ENCODE peak calls at places on chromosomes 13 and 19, in ten cellular contexts. P is H9; Z is cardiac muscle cell; M is thyroid gland; C is psoas muscle; N is tibial nerve; G is right cardiac atrium; B is effector memory CD4-positive, alpha-beta T cell; A is CD4-positive, alpha-beta memory T cell; S is Peyer's patch. R is an unnamed sample.

GRCh38 chr13:76286178-76286577 is 600.0 kb downstream of the KCTD12 start:
- DNase-seq in P (no peak), G (no peak), S (no peak), N (no peak), M (no peak), B (no peak), C (no peak), Z (no peak), A (no peak), R (no peak)

GRCh38 chr13:36217456-36217855 is 3.1 kb upstream of the SOHLH2 start:
- DNase-seq in M (no peak), P (no peak), N (no peak), S (no peak), C (no peak), Z (no peak), B (no peak), A (no peak), G (no peak), R (no peak)

GRCh38 chr13:46804391-46804815 is 7.4 kb upstream of the ESD start:
- DNase-seq in M (no peak), B (no peak), P (no peak), N (no peak), Z (no peak), A (no peak), G (no peak), S (no peak), C (no peak), R (no peak)

GRCh38 chr19:38736036-38736412 is 8.2 kb downstream of the CAPN12 start:
- DNase-seq in N (no peak), M (peak), G (peak), Z (peak), P (peak), B (peak), S (peak), A (peak), C (peak), R (peak)

GRCh38 chr13:45885194-45885593 is 33.6 kb upstream of the SIAH3 start:
- DNase-seq in A (no peak), Z (peak), M (no peak), N (no peak), C (no peak), G (no peak), B (no peak), P (no peak), S (no peak), R (no peak)

GRCh38 chr13:113848431-113849260 is 15.2 kb downstream of the GAS6 start:
- DNase-seq in M (no peak), S (peak), C (peak), N (no peak), P (peak), B (no peak), G (no peak), Z (no peak), A (no peak), R (no peak)

GRCh38 chr19:39296055-39296645 is at the start of gene IFNL1:
- DNase-seq in B (no peak), G (no peak), C (no peak), N (no peak), Z (no peak), P (no peak), S (no peak), M (peak), A (no peak), R (no peak)

GRCh38 chr19:57239982-57240310 is 486 bp upstream of the ZNF805 start:
- DNase-seq in M (no peak), A (no peak), Z (no peak), N (no peak), G (peak), C (no peak), S (no peak), P (no peak), B (no peak), R (no peak)

GRCh38 chr13:110484290-110485048 is 77.1 kb downstream of the RAB20 start:
- DNase-seq in P (no peak), B (no peak), C (no peak), G (no peak), S (no peak), N (no peak), M (no peak), A (no peak), Z (no peak), R (no peak)

GRCh38 chr19:37594982-37595382 is 306 bp downstream of the ZNF540 start:
- DNase-seq in N (peak), S (peak), A (no peak), B (peak), C (peak), P (no peak), G (peak), Z (no peak), M (peak), R (no peak)

GRCh38 chr13:113499936-113500335 is 9.4 kb upstream of the DCUN1D2 start:
- DNase-seq in B (no peak), S (no peak), M (no peak), Z (no peak), G (no peak), C (no peak), N (no peak), P (no peak), A (no peak), R (no peak)

GRCh38 chr13:51998723-51999471 is 12.4 kb downstream of the ATP7B start:
- DNase-seq in S (no peak), P (no peak), C (no peak), N (no peak), M (no peak), B (no peak), G (no peak), A (no peak), Z (peak), R (no peak)

GRCh38 chr13:79745141-79745540 is 264.2 kb downstream of the NDFIP2 start:
- DNase-seq in N (no peak), M (no peak), B (no peak), S (no peak), G (no peak), A (no peak), P (no peak), Z (peak), C (no peak), R (no peak)

GRCh38 chr13:49336655-49337054 is 88.9 kb downstream of the CDADC1 start:
- DNase-seq in M (no peak), B (no peak), A (no peak), N (no peak), P (no peak), C (no peak), G (no peak), S (no peak), Z (no peak), R (no peak)

GRCh38 chr19:31664096-31664495 is 314.9 kb upstream of the TSHZ3 start:
- DNase-seq in P (no peak), N (no peak), A (no peak), S (no peak), G (no peak), B (no peak), M (no peak), C (no peak), Z (no peak), R (no peak)

GRCh38 chr19:58361900-58362271 is 665 bp downstream of the ZNF497 start:
- DNase-seq in C (peak), G (peak), A (no peak), M (peak), B (no peak), P (no peak), S (no peak), Z (no peak), N (no peak), R (no peak)

GRCh38 chr13:30158774-30159445 is 148.4 kb downstream of the KATNAL1 start:
- DNase-seq in A (peak), N (peak), C (no peak), Z (no peak), M (no peak), P (no peak), B (no peak), G (no peak), S (peak), R (no peak)

GRCh38 chr13:90968510-90968909 is 379.0 kb upstream of the MIR17HG start:
- DNase-seq in P (peak), C (no peak), M (peak), S (no peak), B (no peak), A (no peak), Z (peak), N (no peak), G (no peak), R (no peak)

GRCh38 chr19:38617764-38618589 is at the start of gene MAP4K1:
- DNase-seq in P (no peak), Z (no peak), A (peak), C (peak), M (peak), B (peak), G (peak), S (peak), N (no peak), R (peak)

GRCh38 chr13:42039946-42040729 is 8.3 kb upstream of the DGKH start:
- DNase-seq in G (peak), N (peak), A (peak), C (peak), S (peak), P (peak), B (peak), Z (peak), M (peak), R (peak)

GRCh38 chr19:11088508-11089253 is 582 bp upstream of the LDLR start:
- DNase-seq in P (no peak), G (peak), M (peak), Z (peak), S (no peak), B (no peak), C (no peak), A (no peak), N (peak), R (no peak)

GRCh38 chr19:10112895-10113591 is 1.6 kb downstream of the P2RY11 start:
- DNase-seq in Z (peak), C (peak), M (peak), S (peak), G (peak), N (no peak), A (peak), P (peak), B (peak), R (peak)

GRCh38 chr19:10430505-10431253 is 10.3 kb downstream of the PDE4A start:
- DNase-seq in M (peak), Z (peak), G (peak), N (no peak), A (no peak), B (no peak), P (no peak), S (no peak), C (peak), R (no peak)

GRCh38 chr19:7636691-7637373 is at the start of gene STXBP2:
- DNase-seq in C (peak), P (peak), B (peak), N (no peak), S (peak), M (peak), Z (peak), A (peak), G (peak), R (peak)

GRCh38 chr19:5133986-5134595 is 165.2 kb downstream of the KDM4B start:
- DNase-seq in B (no peak), G (no peak), M (no peak), P (no peak), C (no peak), S (no peak), A (no peak), Z (no peak), N (no peak), R (no peak)
- H3K27ac ChIP-seq in B (no peak), G (no peak), M (no peak), P (no peak), C (no peak), S (no peak), A (no peak), Z (peak), N (no peak), R (no peak)

DNA sequence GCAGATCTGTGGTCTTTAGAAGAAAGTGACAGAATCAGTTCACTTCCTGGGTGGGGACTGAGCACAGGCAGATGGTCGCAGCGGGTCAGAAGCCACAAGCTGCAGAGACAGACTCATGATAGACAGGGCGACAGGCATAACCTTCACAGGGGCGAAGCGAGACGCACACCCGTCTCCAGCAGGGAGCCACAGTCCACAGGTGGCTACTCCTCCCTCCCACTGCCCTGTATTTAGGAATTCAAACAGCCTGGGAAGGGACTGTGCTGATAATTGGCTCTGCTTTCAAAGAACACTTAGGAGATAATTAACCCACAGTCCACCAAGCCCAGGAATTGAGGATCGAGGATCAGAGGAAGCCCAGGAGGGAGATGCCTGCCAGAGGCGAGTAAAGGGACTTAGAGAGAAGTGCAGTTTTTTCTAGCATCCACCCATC is 23.2 kb downstream of the RFX2 start:
- DNase-seq in B (no peak), G (no peak), C (no peak), A (peak), P (no peak), M (no peak), Z (no peak), S (peak), N (no peak), R (no peak)
- H3K27ac ChIP-seq in B (peak), G (peak), C (no peak), A (peak), P (no peak), M (peak), Z (no peak), S (peak), N (no peak), R (no peak)

GRCh38 chr19:28103916-28104315 is 1109.0 kb downstream of the UQCRFS1 start:
- DNase-seq in S (no peak), B (no peak), C (no peak), G (no peak), M (no peak), P (no peak), A (no peak), N (no peak), Z (peak), R (no peak)
- H3K27ac ChIP-seq in S (no peak), B (no peak), C (no peak), G (no peak), M (no peak), P (no peak), A (no peak), N (no peak), Z (no peak), R (no peak)

GRCh38 chr19:4043410-4043809 is 23.3 kb downstream of the ZBTB7A start:
- DNase-seq in S (peak), M (no peak), C (no peak), G (no peak), N (no peak), B (no peak), P (no peak), A (no peak), Z (no peak), R (no peak)

GRCh38 chr19:4044927-4045557 is 21.7 kb downstream of the ZBTB7A start:
- DNase-seq in Z (no peak), M (no peak), P (no peak), S (no peak), B (no peak), C (no peak), N (no peak), G (no peak), A (no peak), R (no peak)

GRCh38 chr19:4043966-4044365 is 22.7 kb downstream of the ZBTB7A start:
- DNase-seq in Z (no peak), M (no peak), G (no peak), P (no peak), A (no peak), C (no peak), B (no peak), N (no peak), S (no peak), R (no peak)

GRCh38 chr19:4042064-4042730 is 24.5 kb downstream of the ZBTB7A start:
- DNase-seq in S (no peak), A (no peak), B (no peak), P (no peak), M (peak), Z (no peak), G (no peak), N (no peak), C (no peak), R (no peak)

DNA sequence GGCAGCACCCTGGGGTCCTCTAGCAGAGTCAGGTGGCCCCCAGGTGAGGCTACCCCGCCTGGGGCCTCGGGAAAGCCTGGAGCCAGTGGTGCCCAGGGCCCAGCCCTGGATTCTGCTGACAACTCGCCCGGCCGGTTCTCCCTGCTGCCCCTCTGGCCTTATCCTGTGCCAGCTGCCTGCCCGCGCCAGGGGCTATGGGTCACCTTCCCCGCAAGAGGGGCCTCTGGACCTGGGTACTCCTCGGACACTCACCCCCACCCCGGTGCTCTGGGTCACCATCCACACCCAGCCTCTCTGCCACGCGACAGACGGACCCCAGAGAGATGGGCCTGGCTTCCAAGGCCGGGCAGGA is 24.0 kb downstream of the ZBTB7A start:
- DNase-seq in C (no peak), P (no peak), S (no peak), A (no peak), N (no peak), G (no peak), Z (no peak), B (no peak), M (peak), R (no peak)
- H3K27ac ChIP-seq in C (no peak), P (no peak), S (peak), A (no peak), N (peak), G (no peak), Z (peak), B (no peak), M (no peak), R (no peak)

DNA sequence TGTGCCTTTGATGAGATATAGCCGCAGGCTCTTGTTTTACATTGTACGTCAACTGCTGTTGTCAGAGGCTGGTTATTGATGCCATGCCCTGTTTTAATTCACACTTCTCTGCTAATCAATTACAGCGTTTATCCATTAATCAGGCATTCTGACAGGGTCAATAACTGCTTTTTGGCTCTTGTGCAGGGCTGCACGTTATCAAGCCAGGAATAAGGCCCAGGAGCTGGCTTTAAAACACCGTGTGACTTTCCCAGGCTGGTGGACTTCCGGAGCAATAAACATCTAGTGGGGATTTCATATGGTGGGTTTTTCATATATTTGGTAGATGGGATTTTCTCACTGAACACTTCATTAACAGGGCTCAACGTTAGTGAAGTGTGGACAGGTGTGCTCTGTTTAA is 221.7 kb downstream of the TM9SF2 start:
- DNase-seq in N (no peak), G (no peak), A (no peak), B (no peak), S (no peak), C (no peak), P (no peak), Z (no peak), M (no peak), R (no peak)
- H3K27ac ChIP-seq in N (no peak), G (no peak), A (no peak), B (no peak), S (no peak), C (no peak), P (no peak), Z (no peak), M (no peak), R (no peak)

DNA sequence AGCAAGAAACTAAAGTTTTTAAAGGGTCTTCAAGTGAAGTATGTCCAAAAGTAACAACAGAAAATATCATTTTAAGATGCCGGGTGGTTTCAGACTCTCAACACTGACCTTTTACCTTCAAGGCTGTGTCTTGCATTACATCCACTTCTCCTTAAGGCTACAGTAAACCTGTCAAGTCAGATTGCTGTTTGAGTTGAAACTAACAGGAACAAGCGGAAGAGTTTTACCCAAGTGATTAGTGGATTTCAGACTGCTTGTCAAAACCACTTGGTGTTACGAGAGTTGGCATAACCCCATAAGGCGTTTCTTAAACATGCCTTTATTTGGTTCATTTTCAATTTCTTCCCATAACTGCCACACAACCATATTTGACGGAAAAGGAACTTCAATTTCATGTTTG is 283.1 kb downstream of the DCT start:
- DNase-seq in N (no peak), A (no peak), C (no peak), Z (peak), B (no peak), G (no peak), S (no peak), P (no peak), M (no peak), R (no peak)
- H3K27ac ChIP-seq in N (no peak), A (no peak), C (no peak), Z (peak), B (no peak), G (no peak), S (no peak), P (no peak), M (no peak), R (no peak)